ENCODE peak calls at places on chromosomes 5 and 9, in eight cellular contexts. I is uterus, K is epithelial cell of esophagus, D is breast epithelium, U is NB4, V is IMR-90, S is OCI-LY7, J is A673. Z is an unnamed sample.

GRCh38 chr5:15183520-15183919 is 311.9 kb upstream of the ANKH start:
- DNase-seq in K (peak), J (peak), D (no peak), U (no peak), S (no peak), I (no peak), V (peak), Z (peak)

GRCh38 chr5:78447775-78448424 is 87.5 kb downstream of the SCAMP1 start:
- DNase-seq in U (no peak), J (no peak), I (no peak), K (no peak), D (no peak), V (no peak), S (no peak), Z (no peak)

GRCh38 chr9:3977388-3977787 is 322.5 kb downstream of the GLIS3 start:
- DNase-seq in D (no peak), K (no peak), U (no peak), S (no peak), J (no peak), V (no peak), I (no peak), Z (no peak)

GRCh38 chr9:22117511-22118388 is 108.6 kb upstream of the CDKN2B start:
- DNase-seq in S (no peak), J (no peak), I (no peak), D (no peak), U (no peak), V (peak), K (peak), Z (peak)

GRCh38 chr9:114371343-114371985 is 16.3 kb downstream of the AKNA start:
- DNase-seq in D (no peak), U (no peak), J (no peak), S (no peak), K (no peak), I (no peak), V (no peak), Z (no peak)

GRCh38 chr5:131758520-131758900 is 38.3 kb downstream of the FNIP1 start:
- DNase-seq in K (no peak), V (peak), I (no peak), J (no peak), S (no peak), D (no peak), U (no peak), Z (peak)

GRCh38 chr5:133032852-133033742 is 6.7 kb upstream of the ZCCHC10 start:
- DNase-seq in S (peak), I (no peak), K (no peak), U (peak), D (no peak), V (no peak), J (no peak), Z (no peak)

GRCh38 chr5:61817472-61818326 is 485.6 kb downstream of the ZSWIM6 start:
- DNase-seq in V (peak), K (peak), D (no peak), S (no peak), U (peak), I (no peak), J (peak), Z (peak)

GRCh38 chr9:109258619-109259321 is 62.1 kb downstream of the EPB41L4B start:
- DNase-seq in I (no peak), U (no peak), J (no peak), S (no peak), V (no peak), D (no peak), K (no peak), Z (no peak)

GRCh38 chr9:126499911-126500599 is 113.7 kb upstream of the LMX1B start:
- DNase-seq in J (no peak), K (no peak), I (no peak), D (no peak), V (no peak), S (no peak), U (peak), Z (no peak)

GRCh38 chr5:66826263-66826662 is 230.1 kb downstream of the MAST4 start:
- DNase-seq in J (no peak), U (no peak), D (no peak), V (no peak), K (no peak), S (no peak), I (no peak), Z (no peak)

GRCh38 chr9:97628668-97629067 is 4.5 kb downstream of the TSTD2 start:
- DNase-seq in K (no peak), I (no peak), S (no peak), V (no peak), D (no peak), J (no peak), U (no peak), Z (no peak)

GRCh38 chr5:148937239-148937638 is 110.8 kb downstream of the ADRB2 start:
- DNase-seq in U (no peak), V (peak), I (no peak), K (peak), D (no peak), S (no peak), J (no peak), Z (no peak)

GRCh38 chr5:136655429-136655828 is 290.1 kb upstream of the TRPC7 start:
- DNase-seq in U (no peak), K (peak), J (no peak), V (peak), D (no peak), I (no peak), S (no peak), Z (no peak)

GRCh38 chr5:80153586-80154126 is 102.2 kb downstream of the SERINC5 start:
- DNase-seq in V (no peak), D (no peak), U (no peak), S (no peak), J (no peak), I (no peak), K (no peak), Z (no peak)

GRCh38 chr9:128192601-128193371 is 1.4 kb upstream of the CIZ1 start:
- DNase-seq in J (peak), U (peak), I (peak), V (peak), D (peak), K (peak), S (no peak), Z (peak)

GRCh38 chr9:116157436-116158138 is 4.0 kb downstream of the PAPPA start:
- DNase-seq in U (no peak), K (no peak), V (peak), S (no peak), D (no peak), J (peak), I (peak), Z (peak)
- H3K4me3 ChIP-seq in U (no peak), K (no peak), V (peak), S (no peak), D (no peak), J (peak), I (no peak), Z (peak)

DNA sequence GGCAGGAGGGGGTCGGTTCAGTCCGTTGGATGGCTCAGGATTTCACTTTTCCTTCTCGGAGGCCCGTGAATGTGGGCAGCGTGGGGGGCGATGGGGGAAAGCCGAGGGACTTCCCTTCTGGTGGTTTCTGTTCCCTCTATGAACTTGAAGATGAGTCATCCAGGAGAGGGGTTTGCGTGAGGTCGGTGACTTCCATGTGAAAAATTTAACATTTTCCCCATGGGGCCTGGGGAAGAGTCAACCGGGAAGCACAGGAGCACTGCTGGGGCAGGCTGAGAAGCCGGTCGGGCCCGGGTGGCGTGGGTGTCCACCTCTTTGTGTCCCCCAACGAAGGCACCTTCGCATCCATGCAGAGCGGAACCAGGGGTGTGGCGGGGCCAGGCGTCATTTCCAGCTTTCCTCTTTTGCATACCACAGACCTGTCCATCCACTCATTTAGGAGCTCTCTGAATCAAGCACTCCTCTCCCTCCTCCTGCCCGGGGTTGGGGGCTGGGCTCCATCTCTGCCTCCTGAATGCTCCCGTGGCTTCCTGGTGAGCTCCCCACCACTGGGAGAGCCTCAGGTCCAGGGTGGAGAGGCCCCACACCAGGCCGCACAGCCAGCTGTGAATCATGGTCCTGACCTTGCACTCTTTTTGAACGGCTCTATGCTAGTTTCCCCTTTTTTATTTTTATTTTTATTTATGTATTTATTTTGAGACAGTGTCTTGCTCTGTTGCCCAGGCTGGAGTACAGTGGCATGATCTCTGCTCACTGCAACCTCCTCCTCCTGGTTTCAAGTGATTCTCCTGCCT is 68.4 kb downstream of the ANKRD33B start:
- DNase-seq in U (peak), J (no peak), V (peak), D (no peak), S (peak), I (no peak), K (peak), Z (peak)
- H3K4me3 ChIP-seq in U (peak), J (no peak), V (no peak), D (no peak), S (peak), I (no peak), K (no peak), Z (no peak)

DNA sequence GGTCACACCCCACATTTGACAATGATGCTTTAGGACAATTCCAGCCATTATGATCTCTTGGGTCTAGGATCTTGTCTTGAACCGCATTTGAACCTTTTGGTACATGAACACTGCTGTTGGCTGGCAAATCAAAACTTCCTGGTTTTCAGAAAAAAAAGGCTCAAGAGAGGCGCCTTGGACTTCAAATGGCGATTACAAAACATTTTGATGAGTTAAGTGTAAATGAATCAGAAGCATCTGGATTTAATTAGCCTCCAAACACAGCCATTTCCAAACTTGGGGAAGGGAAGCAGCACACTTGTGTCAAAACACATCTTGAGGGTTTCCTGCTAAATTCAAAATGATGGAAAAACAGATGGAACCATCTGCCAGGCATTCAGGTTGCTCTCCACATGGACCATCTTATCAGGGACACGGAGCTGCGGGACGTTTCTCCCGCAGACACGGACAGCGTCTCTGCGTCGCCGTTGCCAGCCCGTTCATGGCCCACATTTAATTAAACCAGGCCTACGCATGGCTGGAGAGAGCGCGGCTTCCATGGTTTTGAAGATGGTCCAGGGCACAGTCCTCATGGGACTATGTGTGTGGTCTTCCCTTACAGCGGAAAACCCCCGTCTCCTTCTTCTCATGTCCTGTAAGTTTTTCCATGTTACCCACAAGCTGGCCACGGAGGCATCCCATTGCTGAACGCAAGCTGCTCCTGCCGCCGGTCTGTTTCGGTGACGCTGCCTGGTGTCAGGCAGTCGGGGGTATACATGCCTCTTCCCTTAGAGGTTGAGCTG is 55.8 kb upstream of the PTCH1 start:
- DNase-seq in V (no peak), K (no peak), J (peak), I (no peak), S (no peak), U (no peak), D (no peak), Z (no peak)
- H3K4me3 ChIP-seq in V (no peak), K (no peak), J (no peak), I (no peak), S (no peak), U (no peak), D (no peak), Z (no peak)

GRCh38 chr9:121743441-121744001 is 92.1 kb downstream of the DAB2IP start:
- DNase-seq in S (no peak), D (peak), V (peak), K (peak), I (peak), J (no peak), U (no peak), Z (peak)

GRCh38 chr9:121744687-121745395 is 93.4 kb downstream of the DAB2IP start:
- DNase-seq in J (no peak), K (no peak), U (no peak), S (no peak), I (no peak), D (no peak), V (peak), Z (peak)

GRCh38 chr9:121744002-121744686 is 92.7 kb downstream of the DAB2IP start:
- DNase-seq in J (peak), I (no peak), V (peak), D (peak), K (peak), S (peak), U (peak), Z (peak)

GRCh38 chr9:121746411-121746810 is 95.0 kb downstream of the DAB2IP start:
- DNase-seq in U (no peak), I (no peak), S (no peak), J (peak), K (no peak), V (no peak), D (no peak), Z (no peak)

DNA sequence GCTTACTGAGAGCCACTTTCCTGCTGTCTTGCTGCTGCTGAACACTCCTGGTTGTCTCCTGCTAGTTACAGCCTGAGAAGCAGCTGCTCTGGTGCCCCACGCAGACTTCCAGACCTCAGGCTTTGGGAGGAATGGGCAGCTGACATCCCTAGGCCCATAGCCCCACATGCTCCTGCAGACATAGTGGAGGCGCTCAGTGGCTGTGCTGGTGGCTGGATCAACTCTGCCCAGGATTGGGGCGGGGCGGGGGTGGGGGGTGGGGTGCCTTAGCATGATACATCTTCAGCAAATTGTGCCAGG is 93.9 kb downstream of the DAB2IP start:
- DNase-seq in S (no peak), U (no peak), V (no peak), I (no peak), D (no peak), J (no peak), K (no peak), Z (no peak)
- H3K4me3 ChIP-seq in S (no peak), U (no peak), V (no peak), I (no peak), D (peak), J (no peak), K (no peak), Z (no peak)

GRCh38 chr5:177430972-177431316 is 4.5 kb downstream of the GRK6 start:
- DNase-seq in J (no peak), V (no peak), I (no peak), K (no peak), U (no peak), S (no peak), D (no peak), Z (no peak)
- H3K4me3 ChIP-seq in J (no peak), V (no peak), I (no peak), K (no peak), U (no peak), S (peak), D (no peak), Z (no peak)

GRCh38 chr9:18492612-18493011 is 18.7 kb downstream of the ADAMTSL1 start:
- DNase-seq in U (no peak), J (no peak), K (no peak), S (no peak), V (no peak), I (no peak), D (no peak), Z (peak)
- H3K4me3 ChIP-seq in U (no peak), J (no peak), K (no peak), S (no peak), V (no peak), I (no peak), D (no peak), Z (no peak)

GRCh38 chr5:168328804-168329203 is 37.4 kb downstream of the WWC1 start:
- DNase-seq in D (no peak), V (peak), K (no peak), U (peak), J (peak), S (peak), I (no peak), Z (peak)
- H3K4me3 ChIP-seq in D (no peak), V (no peak), K (no peak), U (no peak), J (no peak), S (no peak), I (no peak), Z (no peak)

DNA sequence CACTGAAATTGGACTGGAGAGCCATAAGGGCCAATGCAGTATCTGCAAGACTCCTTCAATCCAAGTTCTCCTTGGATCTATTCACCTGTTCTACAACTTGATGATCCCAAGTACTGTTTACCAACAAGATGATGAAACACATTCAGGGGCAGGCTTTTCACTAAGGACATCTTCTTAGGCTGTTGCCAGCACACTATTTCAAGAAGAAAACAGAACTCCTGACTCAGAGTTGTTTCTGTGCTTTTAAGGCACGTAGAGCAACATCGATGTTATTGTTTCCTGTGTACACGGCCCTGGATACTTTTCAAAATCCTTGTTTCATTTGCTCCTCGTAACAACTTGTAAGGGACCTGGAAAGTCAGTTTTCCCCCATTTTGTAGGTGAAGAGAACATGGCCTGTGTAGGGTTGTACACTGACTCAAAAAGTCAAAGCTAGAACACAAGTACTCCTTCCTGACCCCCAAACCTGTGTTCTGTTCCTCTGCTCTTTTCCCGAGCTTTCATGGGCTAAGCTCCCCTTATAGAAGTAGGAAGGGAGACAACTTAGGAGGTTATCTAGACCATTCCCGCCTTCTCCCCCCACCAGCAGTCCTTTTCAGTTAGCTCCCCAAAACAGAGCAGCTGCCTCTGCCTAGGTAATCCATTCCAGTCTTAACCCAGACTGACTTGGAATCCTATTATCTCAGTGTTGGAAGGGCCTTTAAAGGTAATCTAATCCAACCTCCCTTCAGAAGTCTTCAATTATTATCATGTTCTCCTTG is 5.2 kb upstream of the MGAT1 start:
- DNase-seq in V (no peak), K (peak), J (no peak), S (no peak), D (no peak), I (no peak), U (no peak), Z (no peak)
- H3K4me3 ChIP-seq in V (no peak), K (peak), J (peak), S (peak), D (peak), I (no peak), U (peak), Z (no peak)

DNA sequence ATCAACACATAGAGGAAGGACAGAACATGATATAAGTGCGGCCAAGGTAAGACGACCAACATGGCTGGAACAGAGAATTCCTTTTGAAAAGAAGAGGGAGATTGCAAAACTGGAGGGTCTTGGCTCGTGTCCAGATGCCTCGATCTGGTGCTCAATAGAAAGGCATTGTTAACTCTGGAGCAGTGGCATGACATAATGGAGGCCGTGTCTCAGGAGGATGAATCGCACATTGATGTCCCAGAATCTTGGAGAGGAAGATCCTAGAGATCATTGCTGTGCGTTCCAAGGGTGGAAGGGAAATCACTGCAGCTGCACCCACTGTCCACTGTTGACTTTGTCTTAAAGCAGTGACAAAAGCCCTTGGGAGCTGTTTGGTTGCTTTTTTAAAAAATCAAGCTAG is 30.9 kb downstream of the GRAMD2B start:
- DNase-seq in U (no peak), J (peak), V (no peak), K (peak), S (no peak), D (no peak), I (no peak), Z (no peak)
- H3K4me3 ChIP-seq in U (no peak), J (no peak), V (no peak), K (no peak), S (no peak), D (no peak), I (no peak), Z (no peak)

GRCh38 chr5:174481737-174482136 is 242.6 kb upstream of the MSX2 start:
- DNase-seq in I (no peak), S (no peak), V (no peak), K (no peak), U (no peak), D (no peak), J (no peak), Z (no peak)
- H3K4me3 ChIP-seq in I (no peak), S (no peak), V (no peak), K (no peak), U (no peak), D (no peak), J (no peak), Z (no peak)

Z was measured in astrocyte of the spinal cord.